ENCODE peak calls at places on chromosome 17, in four cellular contexts. One of them, this sample, is unnamed. For H3K4me1, the result is how much of the 10 kb centered on the place peaks cover.

GRCh38 chr17:59783221-59784016 is 76.0 kb downstream of the VMP1 start:
- DNase-seq in IMR-90: peak
- DNase-seq in neural progenitor cell: no peak
- DNase-seq in GM23338: no peak
- DNase-seq in this sample: no peak

GRCh38 chr17:33241390-33241789 is 51.7 kb downstream of the ASIC2 start:
- DNase-seq in IMR-90: peak
- DNase-seq in GM23338: no peak
- DNase-seq in neural progenitor cell: no peak
- DNase-seq in this sample: no peak

GRCh38 chr17:73010414-73010813 is 82.1 kb downstream of the SLC39A11 start:
- DNase-seq in GM23338: no peak
- DNase-seq in neural progenitor cell: no peak
- DNase-seq in IMR-90: no peak
- DNase-seq in this sample: no peak

GRCh38 chr17:30995347-30995746 is 24.5 kb downstream of the RNF135 start:
- DNase-seq in IMR-90: peak
- DNase-seq in GM23338: no peak
- DNase-seq in neural progenitor cell: no peak
- DNase-seq in this sample: no peak

GRCh38 chr17:29007456-29008455 is 1.9 kb upstream of the SEZ6 start:
- DNase-seq in neural progenitor cell: no peak
- DNase-seq in GM23338: no peak
- DNase-seq in IMR-90: peak
- DNase-seq in this sample: peak

GRCh38 chr17:73683788-73684582 is 39.7 kb upstream of the SDK2 start:
- DNase-seq in GM23338: no peak
- DNase-seq in neural progenitor cell: no peak
- DNase-seq in IMR-90: no peak
- DNase-seq in this sample: no peak

GRCh38 chr17:83096401-83097220 is 17.2 kb downstream of the METRNL start:
- DNase-seq in neural progenitor cell: no peak
- DNase-seq in GM23338: no peak
- DNase-seq in IMR-90: no peak
- DNase-seq in this sample: no peak

GRCh38 chr17:54046570-54046969 is 223.8 kb downstream of the KIF2B start:
- DNase-seq in GM23338: no peak
- DNase-seq in neural progenitor cell: no peak
- DNase-seq in IMR-90: no peak
- DNase-seq in this sample: no peak

GRCh38 chr17:54974758-54975157 is 6.2 kb downstream of the STXBP4 start:
- DNase-seq in IMR-90: no peak
- DNase-seq in GM23338: no peak
- DNase-seq in neural progenitor cell: no peak
- DNase-seq in this sample: no peak

GRCh38 chr17:1042486-1042885 is 45.6 kb downstream of the TIMM22 start:
- DNase-seq in GM23338: no peak
- DNase-seq in neural progenitor cell: no peak
- DNase-seq in IMR-90: no peak
- DNase-seq in this sample: no peak

GRCh38 chr17:37744633-37744927 is 279 bp downstream of the HNF1B start:
- DNase-seq in neural progenitor cell: no peak
- DNase-seq in GM23338: no peak
- DNase-seq in IMR-90: no peak
- DNase-seq in this sample: no peak

GRCh38 chr17:73304438-73304837 is 7.4 kb downstream of the CDC42EP4 start:
- DNase-seq in neural progenitor cell: no peak
- DNase-seq in GM23338: no peak
- DNase-seq in IMR-90: no peak
- DNase-seq in this sample: no peak

GRCh38 chr17:14427914-14428639 is 127.2 kb downstream of the HS3ST3B1 start:
- DNase-seq in IMR-90: no peak
- DNase-seq in GM23338: no peak
- DNase-seq in neural progenitor cell: no peak
- DNase-seq in this sample: no peak

GRCh38 chr17:17576772-17577234 is 14.7 kb downstream of the PEMT start:
- DNase-seq in GM23338: no peak
- DNase-seq in IMR-90: no peak
- DNase-seq in neural progenitor cell: no peak
- DNase-seq in this sample: peak

GRCh38 chr17:51848451-51848850 is 310.1 kb downstream of the CA10 start:
- DNase-seq in GM23338: no peak
- DNase-seq in IMR-90: no peak
- DNase-seq in neural progenitor cell: no peak
- DNase-seq in this sample: no peak

GRCh38 chr17:4551141-4551540 is 4.0 kb downstream of the MYBBP1A start:
- DNase-seq in IMR-90: no peak
- DNase-seq in neural progenitor cell: no peak
- DNase-seq in GM23338: peak
- DNase-seq in this sample: no peak

GRCh38 chr17:21687136-21687953 is 5.0 kb upstream of the KCNJ18 start:
- DNase-seq in IMR-90: no peak
- DNase-seq in neural progenitor cell: no peak
- DNase-seq in GM23338: no peak
- DNase-seq in this sample: peak

GRCh38 chr17:4560837-4561241 is 462 bp upstream of the GGT6 start:
- DNase-seq in neural progenitor cell: peak
- DNase-seq in GM23338: peak
- DNase-seq in IMR-90: no peak
- DNase-seq in this sample: peak

GRCh38 chr17:12665263-12666210 is at the start of gene MYOCD:
- DNase-seq in IMR-90: peak
- DNase-seq in neural progenitor cell: peak
- DNase-seq in GM23338: peak
- DNase-seq in this sample: peak

GRCh38 chr17:4236456-4236855 is 27.3 kb downstream of the ANKFY1 start:
- DNase-seq in IMR-90: peak
- DNase-seq in neural progenitor cell: no peak
- DNase-seq in GM23338: no peak
- DNase-seq in this sample: no peak

GRCh38 chr17:31724026-31724425 is 135.0 kb downstream of the COPRS start:
- DNase-seq in IMR-90: peak
- DNase-seq in neural progenitor cell: no peak
- DNase-seq in GM23338: no peak
- DNase-seq in this sample: peak

GRCh38 chr17:13311301-13311700 is 290.4 kb downstream of the HS3ST3A1 start:
- DNase-seq in neural progenitor cell: no peak
- DNase-seq in IMR-90: peak
- DNase-seq in GM23338: no peak
- DNase-seq in this sample: no peak

GRCh38 chr17:52227926-52228325 is 69.4 kb upstream of the CA10 start:
- DNase-seq in GM23338: no peak
- DNase-seq in IMR-90: no peak
- DNase-seq in neural progenitor cell: no peak
- DNase-seq in this sample: no peak

GRCh38 chr17:5467416-5467815 is 1.4 kb downstream of the DHX33 start:
- DNase-seq in IMR-90: no peak
- DNase-seq in GM23338: no peak
- DNase-seq in neural progenitor cell: peak
- DNase-seq in this sample: no peak

DNA sequence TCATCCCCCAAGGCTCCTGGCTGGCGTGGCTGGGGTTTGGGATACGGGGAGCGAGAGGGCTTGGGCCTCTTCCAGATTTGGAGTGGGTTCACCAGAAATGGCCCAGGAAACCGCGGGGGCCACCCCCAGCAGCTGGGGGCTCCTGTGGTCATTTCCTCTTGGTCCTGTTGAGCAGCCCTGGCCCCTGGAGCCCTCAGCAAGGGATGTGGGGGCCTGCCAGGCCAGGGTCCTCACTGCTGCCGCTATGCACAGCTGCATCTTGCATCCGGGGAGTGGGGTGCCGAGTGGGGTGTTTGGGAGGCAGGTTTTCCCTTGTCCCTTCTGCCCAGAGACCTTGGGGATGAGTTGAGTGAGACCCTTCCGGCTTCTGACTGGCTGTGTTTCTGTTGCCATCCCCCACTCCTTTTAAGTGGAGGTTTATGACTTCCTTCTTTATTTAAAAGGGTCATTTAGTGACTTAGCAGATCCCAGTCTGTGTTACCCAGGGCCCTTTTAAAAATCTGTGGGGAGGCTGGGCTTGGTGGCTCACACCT is 319.8 kb downstream of the SEC14L1 start:
- DNase-seq in neural progenitor cell: no peak
- DNase-seq in IMR-90: no peak
- DNase-seq in GM23338: no peak
- DNase-seq in this sample: peak
- H3K4me1 ChIP-seq in neural progenitor cell: under half
- H3K4me1 ChIP-seq in IMR-90: under half
- H3K4me1 ChIP-seq in GM23338: under half
- H3K4me1 ChIP-seq in this sample: under half

GRCh38 chr17:2336215-2337151 is at the start of gene TSR1:
- DNase-seq in GM23338: peak
- DNase-seq in neural progenitor cell: peak
- DNase-seq in IMR-90: peak
- DNase-seq in this sample: peak

GRCh38 chr17:2337152-2337810 is at the start of gene SGSM2:
- DNase-seq in GM23338: peak
- DNase-seq in neural progenitor cell: peak
- DNase-seq in IMR-90: peak
- DNase-seq in this sample: peak

GRCh38 chr17:2331303-2331702 is 5.0 kb downstream of the TSR1 start:
- DNase-seq in neural progenitor cell: no peak
- DNase-seq in IMR-90: no peak
- DNase-seq in GM23338: no peak
- DNase-seq in this sample: no peak

GRCh38 chr17:2337811-2338657 is 733 bp downstream of the SGSM2 start:
- DNase-seq in GM23338: peak
- DNase-seq in IMR-90: peak
- DNase-seq in neural progenitor cell: peak
- DNase-seq in this sample: peak

GRCh38 chr17:2335726-2336214 is 487 bp downstream of the TSR1 start:
- DNase-seq in GM23338: peak
- DNase-seq in neural progenitor cell: peak
- DNase-seq in IMR-90: no peak
- DNase-seq in this sample: peak
- H2AFZ ChIP-seq in GM23338: peak
- H2AFZ ChIP-seq in neural progenitor cell: peak
- H2AFZ ChIP-seq in IMR-90: peak
- H2AFZ ChIP-seq in this sample: peak

GRCh38 chr17:16415031-16415924 is at the start of gene TRPV2:
- DNase-seq in neural progenitor cell: peak
- DNase-seq in GM23338: peak
- DNase-seq in IMR-90: no peak
- DNase-seq in this sample: peak
- TF ChIP-seq CTCF in neural progenitor cell: peak
- TF ChIP-seq CTCF in GM23338: peak
- TF ChIP-seq CTCF in IMR-90: peak
- TF ChIP-seq CTCF in this sample: peak

DNA sequence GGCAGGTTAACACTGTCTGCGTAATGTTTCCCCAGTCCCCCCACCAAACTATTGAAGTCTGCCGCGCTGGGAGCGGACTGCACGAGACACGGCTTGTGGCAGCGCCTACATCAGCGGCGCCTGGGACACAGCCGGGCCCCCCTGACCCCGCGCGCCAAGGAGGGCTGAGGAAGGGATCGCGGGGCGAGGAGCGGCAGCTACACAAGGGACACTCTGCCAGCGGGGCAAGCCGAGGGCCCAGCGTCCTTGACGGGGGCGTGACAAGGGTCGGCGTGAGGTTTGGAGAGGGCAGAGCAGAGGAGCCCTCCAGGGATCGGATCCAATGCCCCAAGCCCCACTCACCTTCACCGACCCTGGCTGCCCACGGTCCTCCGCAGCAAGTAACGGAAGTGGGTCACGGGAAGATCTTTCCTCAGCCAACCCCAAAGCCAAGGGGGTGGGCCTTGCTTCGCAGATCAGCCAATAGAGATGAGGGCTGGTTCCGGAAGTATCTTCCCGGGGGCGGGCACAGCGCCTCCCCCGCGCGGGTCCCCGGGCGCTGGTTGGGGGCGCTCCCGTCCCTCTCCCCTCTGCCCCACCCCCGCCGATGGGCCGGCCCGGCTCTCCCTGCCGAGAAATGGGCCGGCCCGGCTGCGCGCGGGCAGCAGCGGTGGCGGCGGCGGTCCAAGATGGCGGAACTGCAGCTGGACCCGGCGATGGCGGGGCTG is at the start of the genes ATP5PD and KCTD2:
- DNase-seq in neural progenitor cell: peak
- DNase-seq in GM23338: peak
- DNase-seq in IMR-90: peak
- DNase-seq in this sample: peak
- H3K4me1 ChIP-seq in neural progenitor cell: under half
- H3K4me1 ChIP-seq in GM23338: under half
- H3K4me1 ChIP-seq in IMR-90: under half
- H3K4me1 ChIP-seq in this sample: under half

GRCh38 chr17:81298991-81299733 is 4.1 kb upstream of the SLC38A10 start:
- DNase-seq in IMR-90: no peak
- DNase-seq in neural progenitor cell: no peak
- DNase-seq in GM23338: no peak
- DNase-seq in this sample: no peak
- H2AFZ ChIP-seq in IMR-90: peak
- H2AFZ ChIP-seq in neural progenitor cell: no peak
- H2AFZ ChIP-seq in GM23338: no peak
- H2AFZ ChIP-seq in this sample: no peak

DNA sequence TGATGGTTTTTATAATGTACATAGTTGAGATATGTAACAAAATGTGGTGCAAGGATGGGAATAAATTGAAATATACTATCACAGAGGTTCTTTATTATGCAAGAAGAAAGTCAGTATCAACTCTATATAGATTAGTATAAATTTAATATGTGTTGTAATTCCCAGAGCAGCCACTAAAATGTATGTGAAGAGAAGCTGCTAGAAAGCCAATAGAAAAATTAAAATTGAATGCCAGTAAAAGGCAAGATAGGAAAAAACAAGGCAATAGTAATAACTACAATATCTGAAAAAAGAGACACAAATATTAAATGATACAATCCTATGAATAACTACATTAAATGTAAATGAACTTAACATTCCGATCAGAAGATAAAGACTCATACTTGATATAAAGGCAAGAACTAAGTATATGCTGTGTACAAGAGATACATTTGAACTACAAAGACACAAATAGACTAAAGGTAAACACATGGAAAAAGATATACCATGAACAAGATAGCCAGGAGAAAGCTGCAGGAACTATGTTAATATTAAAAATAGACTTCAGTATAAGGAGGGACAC is 92.0 kb downstream of the ABCA8 start:
- DNase-seq in IMR-90: no peak
- DNase-seq in neural progenitor cell: no peak
- DNase-seq in GM23338: no peak
- DNase-seq in this sample: no peak
- TF ChIP-seq CTCF in IMR-90: no peak
- TF ChIP-seq CTCF in neural progenitor cell: peak
- TF ChIP-seq CTCF in GM23338: no peak
- TF ChIP-seq CTCF in this sample: peak